ENCODE peak calls at places on chromosomes 12 and 14, in eight cellular contexts. J, M, W, Y, O, I, L and G are unnamed samples.
A peak's percentile ranks its signal among the peaks of the same experiment; 100 is the strongest.

GRCh38 chr12:80178846-80179245 is 79.5 kb downstream of the OTOGL start:
- DNase-seq in L (no peak), J (no peak), M (no peak), O (no peak), I (no peak), W (no peak), Y (no peak), G (no peak)

GRCh38 chr14:39267592-39268112 is 33.9 kb downstream of the MIA2 start:
- DNase-seq in Y (no peak), O (no peak), M (no peak), W (no peak), J (no peak), I (peak; percentile 40), L (peak; percentile 46), G (no peak)

GRCh38 chr14:25461780-25462179 is 411.8 kb upstream of the STXBP6 start:
- DNase-seq in I (no peak), J (no peak), L (no peak), Y (no peak), W (no peak), O (no peak), M (no peak), G (no peak)

GRCh38 chr12:23827353-23827752 is 122.1 kb downstream of the SOX5 start:
- DNase-seq in M (no peak), W (no peak), J (no peak), O (no peak), I (no peak), Y (no peak), L (no peak), G (no peak)

GRCh38 chr14:51445001-51445390 is 204.9 kb downstream of the TMX1 start:
- DNase-seq in W (no peak), J (no peak), I (no peak), L (no peak), M (no peak), Y (no peak), O (no peak), G (no peak)

GRCh38 chr12:50924439-50925341 is 27.7 kb upstream of the HIGD1C start:
- DNase-seq in J (peak; percentile 91), O (peak; percentile 74), M (peak; percentile 97), L (peak; percentile 77), Y (peak; percentile 68), I (peak; percentile 92), W (peak; percentile 90), G (peak; percentile 96)

GRCh38 chr12:57161491-57161890 is 14.1 kb upstream of the LRP1-AS start:
- DNase-seq in Y (no peak), M (no peak), O (no peak), J (no peak), W (no peak), L (no peak), I (no peak), G (no peak)

GRCh38 chr12:94263011-94263786 is 114.8 kb downstream of the PLXNC1 start:
- DNase-seq in W (no peak), L (no peak), I (no peak), Y (peak; percentile 67), O (peak; percentile 89), J (no peak), M (no peak), G (no peak)

GRCh38 chr12:48329199-48329939 is 21.4 kb downstream of the ZNF641 start:
- DNase-seq in J (no peak), M (no peak), Y (no peak), I (no peak), O (no peak), W (no peak), L (no peak), G (no peak)

GRCh38 chr14:64298773-64299172 is 4.6 kb upstream of the ESR2 start:
- DNase-seq in M (no peak), Y (no peak), W (no peak), L (no peak), I (no peak), O (no peak), J (no peak), G (no peak)